ENCODE peak calls at places on chromosomes 3 and 15, in seven cellular contexts. Q is aorta; F is left ventricle myocardium inferior; P is activated gamma-delta T cell treated with anti-CD3 and anti-CD28 coated beads, Interleukin-2, amount 50 U/mL, for 16 hours; D is activated CD4-positive, alpha-beta T cell treated with anti-CD3 and anti-CD28 coated beads, Interleukin-2, amount 50 U/mL, for 24 hours; A is NCI-H1105; O is GM10248. Z is an unnamed sample.

GRCh38 chr3:31581660-31582059 is 48.9 kb downstream of the STT3B start:
- DNase-seq in Q (no peak), F (no peak), P (no peak), D (no peak), A (no peak), O (no peak), Z (no peak)

GRCh38 chr15:37134244-37134643 is 33.9 kb upstream of the MEIS2 start:
- DNase-seq in Q (no peak), F (no peak), P (no peak), D (no peak), A (no peak), O (no peak), Z (no peak)

GRCh38 chr3:71069797-71070196 is 513.7 kb downstream of the FOXP1 start:
- DNase-seq in Q (peak), F (peak), P (peak), D (no peak), A (peak), O (peak), Z (peak)

GRCh38 chr3:59773970-59774369 is 724.1 kb upstream of the CFAP20DC start:
- DNase-seq in Q (no peak), F (no peak), P (no peak), D (no peak), A (no peak), O (no peak), Z (no peak)

GRCh38 chr3:117019082-117019713 is 309.6 kb downstream of the TUSC7 start:
- DNase-seq in Q (no peak), F (peak), P (no peak), D (no peak), A (peak), O (peak), Z (peak)

GRCh38 chr3:48367201-48367600 is 4.8 kb upstream of the FBXW12 start:
- DNase-seq in Q (no peak), F (no peak), P (no peak), D (no peak), A (peak), O (no peak), Z (no peak)

GRCh38 chr3:42701371-42702065 is 1.1 kb downstream of the HHATL start:
- DNase-seq in Q (peak), F (peak), P (peak), D (peak), A (no peak), O (peak), Z (no peak)

GRCh38 chr3:13014755-13015285 is 58.4 kb downstream of the IQSEC1 start:
- DNase-seq in Q (no peak), F (no peak), P (no peak), D (no peak), A (no peak), O (no peak), Z (no peak)

GRCh38 chr15:65334586-65335231 is 30.2 kb downstream of the RNU5B-1 start:
- DNase-seq in Q (no peak), F (no peak), P (no peak), D (no peak), A (peak), O (no peak), Z (no peak)

GRCh38 chr3:172040976-172041963 is 1.9 kb downstream of the FNDC3B start:
- DNase-seq in Q (no peak), F (no peak), P (no peak), D (no peak), A (no peak), O (no peak), Z (no peak)

GRCh38 chr15:81254277-81255265 is 57.9 kb downstream of the IL16 start:
- DNase-seq in Q (no peak), F (no peak), P (no peak), D (no peak), A (no peak), O (no peak), Z (no peak)

GRCh38 chr3:196060834-196061233 is 21.1 kb downstream of the TFRC start:
- DNase-seq in Q (no peak), F (no peak), P (no peak), D (no peak), A (no peak), O (no peak), Z (no peak)

GRCh38 chr3:124620600-124621063 is 109.6 kb upstream of the UMPS start:
- DNase-seq in Q (no peak), F (no peak), P (no peak), D (no peak), A (no peak), O (peak), Z (no peak)

GRCh38 chr3:49647741-49648140 is 26.4 kb upstream of the APEH start:
- DNase-seq in Q (no peak), F (peak), P (no peak), D (no peak), A (no peak), O (no peak), Z (peak)

GRCh38 chr15:60757831-60758570 is 279.1 kb upstream of the ICE2 start:
- DNase-seq in Q (no peak), F (no peak), P (no peak), D (no peak), A (peak), O (no peak), Z (no peak)

GRCh38 chr3:14524311-14524711 is 15.8 kb downstream of the GRIP2 start:
- DNase-seq in Q (peak), F (peak), P (no peak), D (no peak), A (no peak), O (no peak), Z (no peak)

GRCh38 chr3:30688776-30689175 is 82.4 kb downstream of the TGFBR2 start:
- DNase-seq in Q (no peak), F (no peak), P (no peak), D (no peak), A (no peak), O (no peak), Z (no peak)

GRCh38 chr3:127425505-127426443 is 137.9 kb upstream of the PRR20G start:
- DNase-seq in Q (no peak), F (no peak), P (no peak), D (no peak), A (no peak), O (no peak), Z (no peak)

GRCh38 chr3:33578325-33579180 is 138.3 kb upstream of the UBP1 start:
- DNase-seq in Q (no peak), F (no peak), P (no peak), D (no peak), A (no peak), O (no peak), Z (no peak)

GRCh38 chr3:157700405-157700804 is 197.2 kb upstream of the VEPH1 start:
- DNase-seq in Q (no peak), F (no peak), P (no peak), D (no peak), A (no peak), O (no peak), Z (no peak)

GRCh38 chr15:48520376-48521155 is 124.9 kb downstream of the FBN1 start:
- DNase-seq in Q (no peak), F (no peak), P (no peak), D (no peak), A (no peak), O (no peak), Z (no peak)

GRCh38 chr3:142999881-143000280 is 1.5 kb upstream of the U2SURP start:
- DNase-seq in Q (no peak), F (no peak), P (no peak), D (no peak), A (no peak), O (no peak), Z (no peak)

GRCh38 chr3:178665747-178666146 is 129.5 kb downstream of the KCNMB2 start:
- DNase-seq in Q (no peak), F (no peak), P (no peak), D (no peak), A (no peak), O (no peak), Z (no peak)

GRCh38 chr3:10223676-10224639 is 24.3 kb upstream of the TATDN2 start:
- DNase-seq in Q (no peak), F (no peak), P (peak), D (no peak), A (no peak), O (peak), Z (no peak)

GRCh38 chr15:94877833-94878232 is 646.5 kb downstream of the MCTP2 start:
- DNase-seq in Q (no peak), F (no peak), P (no peak), D (no peak), A (no peak), O (no peak), Z (no peak)

GRCh38 chr3:13420051-13420816 is at the start of gene NUP210:
- DNase-seq in Q (no peak), F (peak), P (peak), D (no peak), A (peak), O (peak), Z (peak)

GRCh38 chr15:60751985-60752952 is 273.3 kb upstream of the ICE2 start:
- DNase-seq in Q (no peak), F (peak), P (no peak), D (no peak), A (peak), O (no peak), Z (peak)

GRCh38 chr15:75861750-75862402 is 18.6 kb downstream of the UBE2Q2 start:
- DNase-seq in Q (no peak), F (no peak), P (no peak), D (no peak), A (no peak), O (no peak), Z (no peak)

GRCh38 chr3:23659274-23659673 is 146.5 kb upstream of the UBE2E1 start:
- DNase-seq in Q (no peak), F (no peak), P (no peak), D (no peak), A (no peak), O (peak), Z (no peak)

GRCh38 chr3:30747771-30748281 is 141.4 kb downstream of the TGFBR2 start:
- DNase-seq in Q (no peak), F (no peak), P (no peak), D (no peak), A (no peak), O (no peak), Z (no peak)

GRCh38 chr3:138234401-138235179 is 47.5 kb downstream of the ARMC8 start:
- DNase-seq in Q (no peak), F (no peak), P (no peak), D (no peak), A (no peak), O (no peak), Z (no peak)